ENCODE peak calls at places on chromosome 13, in ten cellular contexts. V is testis, N is Peyer's patch, U is adrenal gland, M is breast epithelium, G is lower leg skin, P is IMR-90, F is esophagus muscularis mucosa, J is HCT116, D is tibial nerve. K is an unnamed sample.

GRCh38 chr13:45823583-45823982 is 28.0 kb downstream of the SIAH3 start:
- DNase-seq in P (no peak), J (no peak), U (no peak), D (no peak), V (no peak), N (no peak), M (no peak), F (no peak), G (no peak), K (no peak)

GRCh38 chr13:53197424-53197823 is 168.8 kb downstream of the OLFM4 start:
- DNase-seq in U (no peak), D (no peak), N (no peak), J (no peak), F (no peak), V (no peak), M (no peak), G (no peak), P (no peak), K (no peak)

GRCh38 chr13:36919833-36920611 is at the start of gene SMAD9:
- DNase-seq in F (no peak), G (peak), V (peak), N (no peak), M (peak), U (peak), D (peak), P (peak), J (peak), K (no peak)

GRCh38 chr13:98449273-98449672 is 127.6 kb downstream of the STK24 start:
- DNase-seq in N (no peak), D (no peak), P (no peak), V (no peak), J (no peak), U (no peak), M (no peak), G (no peak), F (no peak), K (no peak)

GRCh38 chr13:44140146-44140545 is 233.5 kb upstream of the SERP2 start:
- DNase-seq in V (no peak), G (no peak), F (no peak), M (no peak), N (no peak), P (no peak), J (no peak), U (no peak), D (no peak), K (no peak)

GRCh38 chr13:27296496-27296895 is 25.9 kb downstream of the RASL11A start:
- DNase-seq in G (no peak), M (no peak), F (no peak), V (no peak), N (no peak), D (no peak), P (no peak), J (no peak), U (no peak), K (no peak)

GRCh38 chr13:57829496-57829895 is 198.0 kb downstream of the PCDH17 start:
- DNase-seq in V (no peak), M (no peak), G (no peak), F (no peak), D (no peak), J (no peak), N (no peak), U (no peak), P (no peak), K (no peak)

GRCh38 chr13:57739089-57739488 is 107.5 kb downstream of the PCDH17 start:
- DNase-seq in D (no peak), J (no peak), G (no peak), V (no peak), F (no peak), P (no peak), U (no peak), N (no peak), M (no peak), K (no peak)

GRCh38 chr13:52454459-52454824 is 836 bp upstream of the CKAP2 start:
- DNase-seq in V (no peak), P (peak), G (peak), M (no peak), U (no peak), N (peak), J (no peak), D (no peak), F (no peak), K (no peak)

GRCh38 chr13:101916108-101916757 is 463.8 kb downstream of the ITGBL1 start:
- DNase-seq in M (no peak), G (no peak), U (no peak), D (no peak), N (no peak), F (no peak), V (peak), J (no peak), P (no peak), K (no peak)

DNA sequence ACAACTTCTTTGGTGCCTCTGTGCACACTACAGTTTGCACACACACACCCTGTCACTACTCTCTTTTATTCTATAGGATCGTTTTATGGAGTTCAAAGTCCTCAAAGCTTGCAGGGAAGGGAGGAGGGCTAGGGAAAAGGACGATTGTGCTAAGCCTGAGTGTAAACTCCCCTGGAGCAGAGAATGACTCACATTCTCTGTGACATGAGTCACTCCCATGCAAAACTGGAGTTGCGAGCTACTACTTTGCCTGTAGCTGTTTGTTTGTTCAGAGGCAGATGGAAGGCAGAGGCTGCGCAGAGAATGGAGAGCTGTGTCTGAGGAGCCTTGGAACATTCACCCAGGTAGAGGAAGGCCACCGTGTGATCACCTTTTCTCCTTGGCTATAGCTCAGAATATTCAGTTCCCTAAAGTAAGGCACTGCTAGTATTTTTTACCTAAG is 80.5 kb upstream of the MBNL2 start:
- DNase-seq in G (peak), V (peak), P (peak), F (no peak), M (no peak), N (no peak), J (peak), U (peak), D (peak), K (peak)
- TF ChIP-seq POLR2A in G (no peak), V (no peak), P (no peak), F (no peak), M (no peak), N (peak), J (no peak), U (peak), D (peak), K (peak)

GRCh38 chr13:110705356-110705825 is 525 bp downstream of the CARS2 start:
- DNase-seq in V (no peak), N (no peak), F (no peak), J (no peak), P (no peak), U (no peak), D (no peak), G (no peak), M (no peak), K (no peak)

GRCh38 chr13:110700186-110700585 is 5.7 kb downstream of the CARS2 start:
- DNase-seq in V (no peak), D (no peak), G (no peak), P (no peak), J (no peak), F (no peak), M (no peak), N (no peak), U (no peak), K (no peak)

GRCh38 chr13:110702089-110702488 is 3.8 kb downstream of the CARS2 start:
- DNase-seq in N (no peak), G (no peak), D (no peak), J (no peak), M (no peak), P (no peak), V (no peak), U (no peak), F (no peak), K (no peak)

GRCh38 chr13:110705826-110706569 is at the start of gene CARS2:
- DNase-seq in M (peak), U (peak), N (peak), F (peak), J (peak), P (peak), G (peak), V (peak), D (peak), K (peak)

GRCh38 chr13:110702591-110703526 is 3.1 kb downstream of the CARS2 start:
- DNase-seq in G (no peak), M (no peak), F (no peak), J (no peak), D (no peak), N (no peak), U (peak), P (peak), V (no peak), K (no peak)
- H3K4me3 ChIP-seq in G (no peak), M (no peak), F (no peak), J (no peak), D (no peak), N (no peak), U (no peak), P (no peak), V (no peak), K (no peak)

GRCh38 chr13:112983428-112984196 is 14.6 kb downstream of the MCF2L start:
- DNase-seq in D (no peak), M (no peak), G (no peak), V (peak), P (no peak), F (no peak), N (no peak), U (no peak), J (no peak), K (no peak)
- TF ChIP-seq CTCF in D (no peak), M (no peak), G (no peak), V (no peak), P (no peak), F (no peak), N (no peak), U (no peak), J (no peak), K (no peak)

DNA sequence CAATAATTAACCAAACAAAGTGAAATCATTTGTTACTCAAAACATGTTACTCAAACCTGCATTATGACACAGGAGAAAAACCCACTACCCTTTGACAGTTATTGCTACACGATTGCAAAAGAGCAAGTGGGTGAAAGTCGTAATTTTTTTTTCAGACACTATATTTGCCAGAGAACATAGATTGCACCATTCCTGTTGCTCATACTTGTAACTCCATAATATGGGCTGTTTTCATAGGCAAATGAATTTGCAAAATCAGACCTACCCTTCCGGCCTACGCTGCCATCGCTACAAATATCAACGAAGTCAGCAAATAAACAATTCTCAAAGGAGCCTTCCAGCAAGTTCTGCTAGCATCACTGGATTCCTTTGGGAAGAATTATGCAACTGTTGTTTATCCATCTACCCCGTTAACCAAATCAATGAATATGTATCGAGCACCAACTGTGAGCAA is 396.5 kb downstream of the IRS2 start:
- DNase-seq in M (no peak), F (no peak), N (no peak), V (no peak), G (no peak), D (no peak), U (no peak), P (peak), J (no peak), K (no peak)
- TF ChIP-seq POLR2A in M (no peak), F (no peak), N (no peak), V (no peak), G (no peak), D (no peak), U (no peak), P (no peak), J (no peak), K (no peak)

GRCh38 chr13:42864952-42865634 is 83.7 kb downstream of the FAM216B start:
- DNase-seq in P (no peak), U (no peak), D (no peak), J (no peak), G (no peak), V (no peak), M (no peak), F (no peak), N (no peak), K (no peak)
- H3K4me3 ChIP-seq in P (peak), U (no peak), D (no peak), J (no peak), G (no peak), V (no peak), M (no peak), F (no peak), N (no peak), K (no peak)

DNA sequence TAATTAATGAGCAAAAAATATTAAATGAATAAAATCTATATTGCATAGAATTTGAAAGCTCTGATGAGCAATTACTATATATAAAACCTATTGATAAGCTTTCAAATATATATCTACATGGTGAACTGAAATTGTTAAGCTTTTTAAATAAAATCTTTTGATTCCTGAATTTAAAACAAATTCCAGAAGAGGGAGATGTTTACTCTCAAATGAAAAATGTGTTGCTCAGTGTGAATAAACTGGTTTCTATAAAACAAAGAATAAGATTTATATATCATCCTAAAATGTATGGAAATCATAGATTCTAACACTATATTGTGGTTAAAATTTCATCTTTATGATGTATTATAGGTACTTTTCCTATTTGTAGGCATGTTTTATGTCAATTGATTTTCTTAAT is 171.5 kb upstream of the SLITRK6 start:
- DNase-seq in D (no peak), F (no peak), V (no peak), M (no peak), U (no peak), N (no peak), G (no peak), P (no peak), J (no peak), K (no peak)
- TF ChIP-seq CTCF in D (no peak), F (no peak), V (no peak), M (no peak), U (peak), N (no peak), G (no peak), P (peak), J (no peak), K (no peak)

GRCh38 chr13:75038315-75038881 is 443.6 kb downstream of the TBC1D4 start:
- DNase-seq in U (no peak), F (no peak), V (no peak), M (no peak), G (no peak), J (no peak), P (no peak), N (no peak), D (no peak), K (no peak)

GRCh38 chr13:75042809-75043208 is 439.2 kb downstream of the TBC1D4 start:
- DNase-seq in N (no peak), V (no peak), U (no peak), F (no peak), D (no peak), J (no peak), M (no peak), P (no peak), G (no peak), K (no peak)
- TF ChIP-seq POLR2A in N (no peak), V (no peak), U (no peak), F (no peak), D (no peak), J (no peak), M (no peak), P (no peak), G (no peak), K (no peak)